ENCODE peak calls at places on chromosome 15, in eight cellular contexts. B, L, O, N, S, I, K and P are unnamed samples.

GRCh38 chr15:67501177-67501835 is 19.6 kb upstream of the C15orf61 start:
- DNase-seq in B (peak; percentile 37), L (no peak), O (no peak), N (no peak), S (no peak), I (no peak), K (no peak), P (no peak)

GRCh38 chr15:77143606-77144005 is 72.7 kb upstream of the TSPAN3 start:
- DNase-seq in B (no peak), L (no peak), O (no peak), N (no peak), S (no peak), I (no peak), K (no peak), P (no peak)

GRCh38 chr15:45157974-45158373 is 28.2 kb downstream of the DUOX1 start:
- DNase-seq in B (peak; percentile 34), L (no peak), O (no peak), N (no peak), S (no peak), I (no peak), K (no peak), P (no peak)

GRCh38 chr15:92383528-92384326 is 10.0 kb upstream of the ST8SIA2 start:
- DNase-seq in B (peak; percentile 90), L (no peak), O (no peak), N (peak; percentile 62), S (no peak), I (peak; percentile 39), K (no peak), P (no peak)

GRCh38 chr15:25762015-25762662 is 101.0 kb downstream of the ATP10A start:
- DNase-seq in B (no peak), L (no peak), O (no peak), N (no peak), S (no peak), I (no peak), K (no peak), P (no peak)

GRCh38 chr15:79562538-79563298 is 130.6 kb downstream of the MINAR1 start:
- DNase-seq in B (no peak), L (no peak), O (no peak), N (no peak), S (no peak), I (no peak), K (no peak), P (no peak)

GRCh38 chr15:67783303-67783702 is 42.0 kb upstream of the SKOR1 start:
- DNase-seq in B (no peak), L (no peak), O (no peak), N (peak; percentile 33), S (no peak), I (peak; percentile 92), K (no peak), P (peak; percentile 62)

GRCh38 chr15:50758712-50759205 is 6.7 kb downstream of the SPPL2A start:
- DNase-seq in B (no peak), L (no peak), O (no peak), N (no peak), S (no peak), I (no peak), K (no peak), P (no peak)

GRCh38 chr15:100521907-100522306 is 6.8 kb downstream of the CERS3 start:
- DNase-seq in B (no peak), L (no peak), O (no peak), N (no peak), S (no peak), I (no peak), K (no peak), P (no peak)

GRCh38 chr15:53447053-53447574 is 312.3 kb downstream of the WDR72 start:
- DNase-seq in B (no peak), L (no peak), O (no peak), N (no peak), S (no peak), I (peak; percentile 24), K (no peak), P (no peak)

GRCh38 chr15:71752604-71753289 is 57.6 kb upstream of the NR2E3 start:
- DNase-seq in B (peak; percentile 70), L (no peak), O (no peak), N (peak; percentile 54), S (no peak), I (peak; percentile 9), K (no peak), P (no peak)

GRCh38 chr15:85412956-85413854 is 32.8 kb downstream of the AKAP13 start:
- DNase-seq in B (no peak), L (peak; percentile 41), O (peak; percentile 21), N (no peak), S (no peak), I (peak; percentile 92), K (peak; percentile 10), P (peak; percentile 47)

GRCh38 chr15:33089878-33090757 is 104.4 kb downstream of the FMN1 start:
- DNase-seq in B (no peak), L (no peak), O (no peak), N (no peak), S (no peak), I (peak; percentile 53), K (no peak), P (no peak)

GRCh38 chr15:59892995-59893394 is 111.1 kb upstream of the FOXB1 start:
- DNase-seq in B (peak; percentile 71), L (no peak), O (no peak), N (no peak), S (no peak), I (no peak), K (no peak), P (no peak)

GRCh38 chr15:96331942-96332853 is 1.7 kb downstream of the NR2F2 start:
- DNase-seq in B (peak; percentile 82), L (peak; percentile 26), O (no peak), N (no peak), S (no peak), I (no peak), K (no peak), P (no peak)

GRCh38 chr15:65824031-65824743 is 32.1 kb upstream of the DENND4A start:
- DNase-seq in B (peak; percentile 93), L (peak; percentile 28), O (no peak), N (peak; percentile 59), S (no peak), I (peak; percentile 15), K (no peak), P (no peak)

GRCh38 chr15:78341057-78341763 is 1.1 kb downstream of the CRABP1 start:
- DNase-seq in B (peak; percentile 89), L (no peak), O (no peak), N (no peak), S (no peak), I (no peak), K (no peak), P (no peak)

GRCh38 chr15:80404057-80404718 is at the start of gene ARNT2:
- DNase-seq in B (peak; percentile 74), L (peak; percentile 20), O (no peak), N (peak; percentile 71), S (no peak), I (peak; percentile 30), K (no peak), P (no peak)

GRCh38 chr15:55183679-55184078 is 13.1 kb downstream of the RSL24D1 start:
- DNase-seq in B (no peak), L (no peak), O (no peak), N (no peak), S (no peak), I (no peak), K (no peak), P (no peak)

GRCh38 chr15:28182216-28182615 is 83.1 kb upstream of the OCA2 start:
- DNase-seq in B (no peak), L (no peak), O (no peak), N (no peak), S (no peak), I (no peak), K (no peak), P (no peak)

GRCh38 chr15:73482184-73482583 is 39.2 kb downstream of the REC114 start:
- DNase-seq in B (no peak), L (no peak), O (no peak), N (no peak), S (no peak), I (no peak), K (no peak), P (no peak)

GRCh38 chr15:41919201-41919820 is 25.5 kb upstream of the SPTBN5 start:
- DNase-seq in B (no peak), L (no peak), O (no peak), N (no peak), S (no peak), I (no peak), K (no peak), P (no peak)

GRCh38 chr15:41919954-41920538 is 26.2 kb upstream of the SPTBN5 start:
- DNase-seq in B (no peak), L (peak; percentile 56), O (no peak), N (no peak), S (no peak), I (no peak), K (no peak), P (no peak)

GRCh38 chr15:41915203-41915994 is 21.5 kb upstream of the SPTBN5 start:
- DNase-seq in B (no peak), L (no peak), O (no peak), N (no peak), S (no peak), I (no peak), K (no peak), P (no peak)

GRCh38 chr15:41918506-41919126 is 24.8 kb upstream of the SPTBN5 start:
- DNase-seq in B (no peak), L (no peak), O (no peak), N (no peak), S (no peak), I (no peak), K (no peak), P (no peak)

GRCh38 chr15:41917767-41918430 is 24.0 kb upstream of the SPTBN5 start:
- DNase-seq in B (no peak), L (no peak), O (no peak), N (no peak), S (peak; percentile 51), I (no peak), K (no peak), P (no peak)
- H3K27ac ChIP-seq in B (no peak overlapping the region), L (peak overlapping the region; percentile 54), O (no peak overlapping the region), N (no peak overlapping the region), S (peak overlapping the region; percentile 74), I (no peak overlapping the region), K (peak overlapping the region; percentile 63), P (no peak overlapping the region)

GRCh38 chr15:98599911-98600685 is 48.2 kb upstream of the IGF1R start:
- DNase-seq in B (peak; percentile 70), L (peak; percentile 45), O (no peak), N (no peak), S (no peak), I (no peak), K (peak; percentile 11), P (no peak)
- H3K4me3 ChIP-seq in B (peak overlapping the region; percentile 22), L (peak overlapping the region; percentile 27), O (peak overlapping the region; percentile 70), N (no peak overlapping the region), S (peak overlapping the region; percentile 43), I (no peak overlapping the region), K (peak overlapping the region; percentile 66), P (peak overlapping the region; percentile 29)

DNA sequence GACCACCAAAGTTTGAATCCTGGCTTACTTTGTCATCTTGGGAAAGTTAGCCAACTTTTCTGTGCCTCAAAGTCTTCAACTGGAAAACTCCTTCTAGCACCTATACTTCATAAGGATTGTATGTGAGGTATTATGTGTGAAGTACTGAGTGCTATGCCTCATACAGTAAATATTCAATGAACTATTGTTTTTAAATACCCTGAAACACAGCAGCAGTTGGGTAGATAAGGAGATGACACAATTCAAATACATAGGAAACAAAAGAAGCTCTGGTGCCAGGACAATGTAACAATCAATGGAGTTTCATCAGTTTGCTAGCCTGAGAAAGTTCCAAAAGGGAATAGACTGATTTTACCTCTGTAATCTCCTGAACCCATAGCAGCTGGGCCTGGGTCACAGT is 43.3 kb downstream of the TUBGCP4 start:
- DNase-seq in B (no peak), L (no peak), O (no peak), N (no peak), S (no peak), I (no peak), K (no peak), P (no peak)
- H3K36me3 ChIP-seq in B (peaks cover 47% of the 10 kb centered on the region), L (no peaks in the 10 kb centered on the region), O (peaks cover 13% of the 10 kb centered on the region), N (peaks cover 79% of the 10 kb centered on the region), S (peaks cover 7% of the 10 kb centered on the region), I (no peaks in the 10 kb centered on the region), K (peaks cover 27% of the 10 kb centered on the region), P (peaks cover 34% of the 10 kb centered on the region)

GRCh38 chr15:89376441-89376840 is 41.8 kb upstream of the POLG start:
- DNase-seq in B (no peak), L (no peak), O (no peak), N (no peak), S (no peak), I (no peak), K (no peak), P (no peak)
- H3K27ac ChIP-seq in B (no peak overlapping the region), L (no peak overlapping the region), O (no peak overlapping the region), N (no peak overlapping the region), S (no peak overlapping the region), I (no peak overlapping the region), K (no peak overlapping the region), P (no peak overlapping the region)